ENCODE peak calls at places on chromosomes 13 and 19, in eight cellular contexts. One of them, this sample, is unnamed. For H3K9me3, the result is how much of the 10 kb centered on the place peaks cover.

GRCh38 chr13:31767175-31767900 is 28.0 kb downstream of the RXFP2 start:
- DNase-seq in fibroblast of lung: peak
- DNase-seq in cardiac muscle cell: no peak
- DNase-seq in upper lobe of left lung: no peak
- DNase-seq in IMR-90: peak
- DNase-seq in colonic mucosa: no peak
- DNase-seq in Peyer's patch: no peak
- DNase-seq in neural progenitor cell: no peak
- DNase-seq in this sample: no peak

GRCh38 chr13:95660981-95661581 is 15.9 kb upstream of the DNAJC3 start:
- DNase-seq in cardiac muscle cell: peak
- DNase-seq in IMR-90: peak
- DNase-seq in upper lobe of left lung: no peak
- DNase-seq in neural progenitor cell: peak
- DNase-seq in fibroblast of lung: peak
- DNase-seq in colonic mucosa: no peak
- DNase-seq in Peyer's patch: no peak
- DNase-seq in this sample: no peak

GRCh38 chr13:27044837-27045570 is 126.6 kb downstream of the USP12 start:
- DNase-seq in fibroblast of lung: no peak
- DNase-seq in cardiac muscle cell: no peak
- DNase-seq in Peyer's patch: peak
- DNase-seq in neural progenitor cell: no peak
- DNase-seq in colonic mucosa: no peak
- DNase-seq in upper lobe of left lung: no peak
- DNase-seq in IMR-90: no peak
- DNase-seq in this sample: no peak

GRCh38 chr19:43522929-43523328 is 4.1 kb downstream of the ETHE1 start:
- DNase-seq in Peyer's patch: no peak
- DNase-seq in IMR-90: no peak
- DNase-seq in neural progenitor cell: no peak
- DNase-seq in upper lobe of left lung: no peak
- DNase-seq in fibroblast of lung: no peak
- DNase-seq in cardiac muscle cell: no peak
- DNase-seq in colonic mucosa: no peak
- DNase-seq in this sample: no peak

GRCh38 chr13:36841411-36841810 is 22.4 kb downstream of the RFXAP start:
- DNase-seq in neural progenitor cell: no peak
- DNase-seq in fibroblast of lung: peak
- DNase-seq in IMR-90: no peak
- DNase-seq in colonic mucosa: no peak
- DNase-seq in upper lobe of left lung: no peak
- DNase-seq in Peyer's patch: no peak
- DNase-seq in cardiac muscle cell: no peak
- DNase-seq in this sample: no peak

GRCh38 chr13:38900188-38900587 is 90.4 kb downstream of the STOML3 start:
- DNase-seq in neural progenitor cell: peak
- DNase-seq in cardiac muscle cell: peak
- DNase-seq in IMR-90: no peak
- DNase-seq in upper lobe of left lung: no peak
- DNase-seq in fibroblast of lung: no peak
- DNase-seq in colonic mucosa: no peak
- DNase-seq in Peyer's patch: no peak
- DNase-seq in this sample: no peak

GRCh38 chr19:38898788-38899446 is 501 bp downstream of the SIRT2 start:
- DNase-seq in neural progenitor cell: peak
- DNase-seq in Peyer's patch: peak
- DNase-seq in IMR-90: peak
- DNase-seq in cardiac muscle cell: peak
- DNase-seq in fibroblast of lung: peak
- DNase-seq in colonic mucosa: peak
- DNase-seq in upper lobe of left lung: no peak
- DNase-seq in this sample: no peak

GRCh38 chr19:49746206-49746958 is 16.7 kb downstream of the TSKS start:
- DNase-seq in IMR-90: no peak
- DNase-seq in colonic mucosa: peak
- DNase-seq in fibroblast of lung: peak
- DNase-seq in Peyer's patch: peak
- DNase-seq in neural progenitor cell: peak
- DNase-seq in upper lobe of left lung: peak
- DNase-seq in cardiac muscle cell: no peak
- DNase-seq in this sample: peak

DNA sequence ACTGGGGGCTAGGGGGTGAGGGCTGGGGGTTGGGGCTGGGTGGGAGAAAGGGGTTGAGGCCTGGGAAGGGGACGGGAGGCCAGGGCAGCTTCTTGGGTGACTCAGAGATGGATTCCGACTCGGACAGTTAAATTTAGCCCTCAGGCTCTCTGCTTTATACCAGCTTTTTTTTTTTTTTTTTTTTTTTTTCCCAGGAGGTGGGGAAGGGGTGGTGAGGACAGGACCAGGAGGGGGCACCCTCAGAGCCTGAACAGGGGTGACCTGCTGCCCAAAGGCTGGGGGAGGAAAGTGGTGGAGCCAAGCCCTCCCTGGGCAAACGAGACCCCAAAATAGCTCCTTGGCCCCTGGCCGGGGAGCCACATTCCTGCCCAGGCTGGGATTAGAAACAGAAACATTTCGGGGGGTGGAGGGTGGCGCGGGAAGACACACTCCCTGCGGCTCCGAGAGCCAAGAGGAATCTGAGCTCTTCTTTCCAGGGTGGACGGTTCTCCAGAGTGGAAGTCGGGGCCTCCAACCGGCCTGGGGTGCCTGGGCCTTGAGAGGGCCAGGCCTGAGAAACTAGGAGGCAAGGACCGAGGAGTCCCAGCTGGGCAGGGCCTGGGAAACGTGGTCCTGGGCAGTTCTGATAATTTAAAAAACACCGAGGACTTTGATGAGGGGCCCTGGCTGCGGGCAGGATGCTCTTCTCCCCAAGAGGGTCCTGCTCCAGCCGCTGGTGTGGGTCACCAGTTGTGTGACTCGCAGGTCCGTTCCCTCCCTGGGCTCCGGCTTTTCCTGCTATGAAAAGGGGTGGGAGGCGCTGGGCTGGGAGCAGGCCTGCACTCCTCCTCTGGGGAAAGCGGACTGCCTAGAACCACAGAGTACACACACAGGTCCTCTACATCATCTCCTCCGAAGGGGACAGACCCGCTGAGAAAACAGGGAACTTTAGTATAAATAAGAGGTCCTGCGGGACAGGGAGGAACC is 813 bp upstream of the DMPK start:
- DNase-seq in IMR-90: peak
- DNase-seq in cardiac muscle cell: peak
- DNase-seq in Peyer's patch: no peak
- DNase-seq in fibroblast of lung: peak
- DNase-seq in neural progenitor cell: no peak
- DNase-seq in upper lobe of left lung: no peak
- DNase-seq in colonic mucosa: no peak
- DNase-seq in this sample: no peak
- TF ChIP-seq CTCF in IMR-90: peak
- TF ChIP-seq CTCF in cardiac muscle cell: no peak
- TF ChIP-seq CTCF in Peyer's patch: no peak
- TF ChIP-seq CTCF in fibroblast of lung: peak
- TF ChIP-seq CTCF in neural progenitor cell: no peak
- TF ChIP-seq CTCF in upper lobe of left lung: no peak
- TF ChIP-seq CTCF in colonic mucosa: no peak
- TF ChIP-seq CTCF in this sample: no peak

GRCh38 chr19:23470873-23471555 is 75.7 kb upstream of the ZNF91 start:
- DNase-seq in colonic mucosa: peak
- DNase-seq in upper lobe of left lung: peak
- DNase-seq in neural progenitor cell: no peak
- DNase-seq in IMR-90: no peak
- DNase-seq in fibroblast of lung: no peak
- DNase-seq in cardiac muscle cell: no peak
- DNase-seq in Peyer's patch: no peak
- DNase-seq in this sample: no peak

GRCh38 chr19:23474172-23474571 is 78.9 kb upstream of the ZNF91 start:
- DNase-seq in IMR-90: no peak
- DNase-seq in cardiac muscle cell: no peak
- DNase-seq in upper lobe of left lung: no peak
- DNase-seq in colonic mucosa: no peak
- DNase-seq in Peyer's patch: no peak
- DNase-seq in fibroblast of lung: no peak
- DNase-seq in neural progenitor cell: no peak
- DNase-seq in this sample: no peak

GRCh38 chr19:23475477-23475876 is 80.2 kb upstream of the ZNF91 start:
- DNase-seq in neural progenitor cell: no peak
- DNase-seq in cardiac muscle cell: no peak
- DNase-seq in colonic mucosa: peak
- DNase-seq in IMR-90: no peak
- DNase-seq in upper lobe of left lung: no peak
- DNase-seq in Peyer's patch: no peak
- DNase-seq in fibroblast of lung: no peak
- DNase-seq in this sample: no peak

DNA sequence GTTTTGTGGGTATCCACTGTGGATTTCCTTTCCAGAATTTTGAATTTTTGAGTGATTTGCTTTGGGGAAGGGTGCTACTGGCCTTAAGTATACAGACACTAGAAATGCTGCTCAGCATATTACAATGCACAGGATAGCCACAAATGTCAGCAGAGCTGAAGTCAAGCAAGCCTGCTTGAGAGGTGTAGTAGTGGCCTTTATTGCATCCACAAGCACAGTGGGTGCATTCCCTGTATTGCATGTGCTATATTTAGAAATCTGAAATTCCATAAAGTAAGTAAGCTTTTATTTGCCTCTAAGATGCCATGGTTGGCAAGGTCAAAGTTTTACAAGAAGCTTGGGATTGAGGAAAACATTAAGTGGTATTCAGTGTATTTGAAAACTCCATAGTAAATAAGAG is 79.5 kb upstream of the ZNF91 start:
- DNase-seq in fibroblast of lung: no peak
- DNase-seq in cardiac muscle cell: no peak
- DNase-seq in colonic mucosa: no peak
- DNase-seq in neural progenitor cell: no peak
- DNase-seq in Peyer's patch: no peak
- DNase-seq in upper lobe of left lung: no peak
- DNase-seq in IMR-90: no peak
- DNase-seq in this sample: no peak
- H3K9me3 ChIP-seq in fibroblast of lung: under half
- H3K9me3 ChIP-seq in cardiac muscle cell: under half
- H3K9me3 ChIP-seq in colonic mucosa: under half
- H3K9me3 ChIP-seq in neural progenitor cell: under half
- H3K9me3 ChIP-seq in Peyer's patch: under half
- H3K9me3 ChIP-seq in upper lobe of left lung: under half
- H3K9me3 ChIP-seq in IMR-90: under half
- H3K9me3 ChIP-seq in this sample: under half

GRCh38 chr19:23804676-23805075 is 46.0 kb upstream of the ZNF681 start:
- DNase-seq in fibroblast of lung: no peak
- DNase-seq in Peyer's patch: no peak
- DNase-seq in colonic mucosa: no peak
- DNase-seq in cardiac muscle cell: no peak
- DNase-seq in IMR-90: no peak
- DNase-seq in neural progenitor cell: no peak
- DNase-seq in upper lobe of left lung: no peak
- DNase-seq in this sample: no peak

GRCh38 chr19:23800868-23801267 is 42.2 kb upstream of the ZNF681 start:
- DNase-seq in fibroblast of lung: no peak
- DNase-seq in IMR-90: no peak
- DNase-seq in upper lobe of left lung: no peak
- DNase-seq in neural progenitor cell: no peak
- DNase-seq in cardiac muscle cell: no peak
- DNase-seq in Peyer's patch: no peak
- DNase-seq in colonic mucosa: no peak
- DNase-seq in this sample: no peak

GRCh38 chr19:23800281-23800680 is 41.6 kb upstream of the ZNF681 start:
- DNase-seq in cardiac muscle cell: no peak
- DNase-seq in colonic mucosa: no peak
- DNase-seq in upper lobe of left lung: no peak
- DNase-seq in fibroblast of lung: no peak
- DNase-seq in Peyer's patch: no peak
- DNase-seq in neural progenitor cell: no peak
- DNase-seq in IMR-90: no peak
- DNase-seq in this sample: no peak

GRCh38 chr19:23801798-23802197 is 43.1 kb upstream of the ZNF681 start:
- DNase-seq in colonic mucosa: no peak
- DNase-seq in IMR-90: no peak
- DNase-seq in fibroblast of lung: no peak
- DNase-seq in cardiac muscle cell: no peak
- DNase-seq in upper lobe of left lung: no peak
- DNase-seq in neural progenitor cell: no peak
- DNase-seq in Peyer's patch: no peak
- DNase-seq in this sample: no peak

DNA sequence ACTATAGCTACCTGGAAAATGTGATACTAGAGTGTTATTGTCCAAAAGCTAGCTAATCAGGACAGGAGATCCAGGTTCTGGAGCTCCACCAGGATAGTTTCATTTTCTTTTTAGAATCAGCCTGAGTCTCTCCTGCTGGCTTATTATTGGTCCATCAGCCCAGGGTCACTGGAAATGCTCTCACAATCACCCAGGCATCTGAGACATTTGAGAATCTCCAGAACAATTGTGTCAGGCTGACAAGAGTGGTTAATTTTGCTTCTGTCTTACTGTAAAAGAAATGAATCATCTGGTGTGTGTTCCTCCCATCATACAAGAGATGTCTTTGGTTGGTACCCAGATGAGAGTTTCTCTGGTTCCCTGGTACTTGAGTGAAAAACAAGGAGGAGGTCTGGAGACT is 43.6 kb upstream of the ZNF681 start:
- DNase-seq in upper lobe of left lung: no peak
- DNase-seq in colonic mucosa: no peak
- DNase-seq in IMR-90: no peak
- DNase-seq in neural progenitor cell: no peak
- DNase-seq in cardiac muscle cell: no peak
- DNase-seq in Peyer's patch: no peak
- DNase-seq in fibroblast of lung: no peak
- DNase-seq in this sample: no peak
- H3K27ac ChIP-seq in upper lobe of left lung: no peak
- H3K27ac ChIP-seq in colonic mucosa: no peak
- H3K27ac ChIP-seq in IMR-90: no peak
- H3K27ac ChIP-seq in neural progenitor cell: no peak
- H3K27ac ChIP-seq in cardiac muscle cell: peak
- H3K27ac ChIP-seq in Peyer's patch: no peak
- H3K27ac ChIP-seq in fibroblast of lung: no peak
- H3K27ac ChIP-seq in this sample: no peak

GRCh38 chr13:40786568-40786996 is 2.8 kb upstream of the SLC25A15 start:
- DNase-seq in fibroblast of lung: peak
- DNase-seq in Peyer's patch: peak
- DNase-seq in cardiac muscle cell: no peak
- DNase-seq in colonic mucosa: no peak
- DNase-seq in IMR-90: peak
- DNase-seq in neural progenitor cell: no peak
- DNase-seq in upper lobe of left lung: no peak
- DNase-seq in this sample: no peak

GRCh38 chr13:40789275-40790231 is at the start of gene SLC25A15:
- DNase-seq in colonic mucosa: peak
- DNase-seq in upper lobe of left lung: peak
- DNase-seq in cardiac muscle cell: peak
- DNase-seq in neural progenitor cell: peak
- DNase-seq in IMR-90: peak
- DNase-seq in fibroblast of lung: peak
- DNase-seq in Peyer's patch: peak
- DNase-seq in this sample: peak

GRCh38 chr13:40790232-40790631 is 821 bp downstream of the SLC25A15 start:
- DNase-seq in Peyer's patch: no peak
- DNase-seq in cardiac muscle cell: no peak
- DNase-seq in IMR-90: no peak
- DNase-seq in neural progenitor cell: no peak
- DNase-seq in colonic mucosa: no peak
- DNase-seq in upper lobe of left lung: no peak
- DNase-seq in fibroblast of lung: no peak
- DNase-seq in this sample: no peak

GRCh38 chr13:40784540-40784939 is 4.9 kb upstream of the SLC25A15 start:
- DNase-seq in fibroblast of lung: no peak
- DNase-seq in cardiac muscle cell: no peak
- DNase-seq in upper lobe of left lung: no peak
- DNase-seq in neural progenitor cell: no peak
- DNase-seq in IMR-90: no peak
- DNase-seq in colonic mucosa: no peak
- DNase-seq in Peyer's patch: no peak
- DNase-seq in this sample: no peak

DNA sequence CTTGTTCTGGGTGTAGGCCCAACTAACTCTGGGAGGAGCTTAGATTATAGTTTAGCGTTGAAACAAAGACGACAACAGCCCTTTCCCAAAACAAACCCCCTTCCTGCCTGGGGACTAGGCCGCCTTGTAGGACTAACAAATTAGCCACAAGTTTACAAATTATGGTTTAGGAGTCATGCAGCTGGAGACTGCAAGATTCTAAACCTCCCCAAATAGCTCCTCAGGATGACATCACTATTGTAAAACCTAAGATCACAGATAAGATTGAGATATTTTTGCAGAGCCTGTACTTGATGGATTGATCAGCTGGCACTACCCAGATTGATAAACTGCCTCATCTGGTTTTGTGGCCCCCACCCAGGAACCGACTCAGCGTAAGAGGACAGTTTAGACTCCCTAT is 2.3 kb upstream of the SLC25A15 start:
- DNase-seq in neural progenitor cell: no peak
- DNase-seq in IMR-90: peak
- DNase-seq in Peyer's patch: peak
- DNase-seq in cardiac muscle cell: no peak
- DNase-seq in colonic mucosa: no peak
- DNase-seq in upper lobe of left lung: no peak
- DNase-seq in fibroblast of lung: peak
- DNase-seq in this sample: no peak
- TF ChIP-seq CTCF in neural progenitor cell: no peak
- TF ChIP-seq CTCF in IMR-90: no peak
- TF ChIP-seq CTCF in Peyer's patch: no peak
- TF ChIP-seq CTCF in cardiac muscle cell: no peak
- TF ChIP-seq CTCF in colonic mucosa: no peak
- TF ChIP-seq CTCF in upper lobe of left lung: no peak
- TF ChIP-seq CTCF in fibroblast of lung: no peak
- TF ChIP-seq CTCF in this sample: no peak

This sample was measured in CD4-positive, alpha-beta T cell.